ENCODE peak calls at places on chromosomes 2 and 18, in nine cellular contexts. One of them, this sample, is unnamed.
A peak's percentile ranks its signal among the peaks of the same experiment; 100 is the strongest.

GRCh38 chr2:164538250-164538866 is 82.9 kb downstream of the GRB14 start:
- DNase-seq in lung: no peak
- DNase-seq in smooth muscle cell of the brain vasculature: no peak
- DNase-seq in activated CD4-positive, CD25-positive, alpha-beta regulatory T cell treated with anti-CD3 and anti-CD28 coated beads, Interleukin-2, amount 50 U/mL, for 16 hours: no peak
- DNase-seq in fibroblast of villous mesenchyme: peak; percentile 44
- DNase-seq in neural progenitor cell: peak; percentile 62
- DNase-seq in NCI-H1417: peak; percentile 22
- DNase-seq in amniotic stem cell: peak; percentile 31
- DNase-seq in adrenal gland: peak; percentile 17
- DNase-seq in this sample: peak; percentile 63

GRCh38 chr18:48679236-48679635 is 140.4 kb downstream of the CTIF start:
- DNase-seq in NCI-H1417: no peak
- DNase-seq in adrenal gland: no peak
- DNase-seq in lung: no peak
- DNase-seq in fibroblast of villous mesenchyme: no peak
- DNase-seq in amniotic stem cell: no peak
- DNase-seq in activated CD4-positive, CD25-positive, alpha-beta regulatory T cell treated with anti-CD3 and anti-CD28 coated beads, Interleukin-2, amount 50 U/mL, for 16 hours: no peak
- DNase-seq in neural progenitor cell: no peak
- DNase-seq in smooth muscle cell of the brain vasculature: no peak
- DNase-seq in this sample: no peak

GRCh38 chr18:21740474-21740723 is 193 bp upstream of the MIB1 start:
- DNase-seq in neural progenitor cell: no peak
- DNase-seq in adrenal gland: peak; percentile 98
- DNase-seq in NCI-H1417: no peak
- DNase-seq in activated CD4-positive, CD25-positive, alpha-beta regulatory T cell treated with anti-CD3 and anti-CD28 coated beads, Interleukin-2, amount 50 U/mL, for 16 hours: peak; percentile 96
- DNase-seq in smooth muscle cell of the brain vasculature: no peak
- DNase-seq in lung: peak; percentile 98
- DNase-seq in amniotic stem cell: peak; percentile 97
- DNase-seq in fibroblast of villous mesenchyme: peak; percentile 97
- DNase-seq in this sample: no peak

GRCh38 chr2:134933732-134934131 is 15.1 kb downstream of the CCNT2 start:
- DNase-seq in adrenal gland: no peak
- DNase-seq in lung: no peak
- DNase-seq in NCI-H1417: no peak
- DNase-seq in fibroblast of villous mesenchyme: no peak
- DNase-seq in neural progenitor cell: no peak
- DNase-seq in smooth muscle cell of the brain vasculature: no peak
- DNase-seq in activated CD4-positive, CD25-positive, alpha-beta regulatory T cell treated with anti-CD3 and anti-CD28 coated beads, Interleukin-2, amount 50 U/mL, for 16 hours: no peak
- DNase-seq in amniotic stem cell: no peak
- DNase-seq in this sample: no peak

GRCh38 chr2:241868661-241869081 is 858 bp upstream of the RTP5 start:
- DNase-seq in NCI-H1417: peak; percentile 66
- DNase-seq in amniotic stem cell: no peak
- DNase-seq in fibroblast of villous mesenchyme: no peak
- DNase-seq in activated CD4-positive, CD25-positive, alpha-beta regulatory T cell treated with anti-CD3 and anti-CD28 coated beads, Interleukin-2, amount 50 U/mL, for 16 hours: no peak
- DNase-seq in adrenal gland: no peak
- DNase-seq in neural progenitor cell: no peak
- DNase-seq in lung: no peak
- DNase-seq in smooth muscle cell of the brain vasculature: no peak
- DNase-seq in this sample: no peak

GRCh38 chr2:191105082-191105481 is 45.7 kb downstream of the STAT4 start:
- DNase-seq in amniotic stem cell: no peak
- DNase-seq in fibroblast of villous mesenchyme: no peak
- DNase-seq in NCI-H1417: no peak
- DNase-seq in activated CD4-positive, CD25-positive, alpha-beta regulatory T cell treated with anti-CD3 and anti-CD28 coated beads, Interleukin-2, amount 50 U/mL, for 16 hours: no peak
- DNase-seq in lung: no peak
- DNase-seq in adrenal gland: no peak
- DNase-seq in smooth muscle cell of the brain vasculature: no peak
- DNase-seq in neural progenitor cell: no peak
- DNase-seq in this sample: peak; percentile 26

GRCh38 chr2:216188956-216189355 is 79.8 kb downstream of the XRCC5 start:
- DNase-seq in amniotic stem cell: no peak
- DNase-seq in fibroblast of villous mesenchyme: peak; percentile 66
- DNase-seq in lung: no peak
- DNase-seq in activated CD4-positive, CD25-positive, alpha-beta regulatory T cell treated with anti-CD3 and anti-CD28 coated beads, Interleukin-2, amount 50 U/mL, for 16 hours: no peak
- DNase-seq in NCI-H1417: peak; percentile 34
- DNase-seq in neural progenitor cell: no peak
- DNase-seq in adrenal gland: no peak
- DNase-seq in smooth muscle cell of the brain vasculature: no peak
- DNase-seq in this sample: peak; percentile 37

GRCh38 chr18:8525692-8526091 is 83.5 kb upstream of the RAB12 start:
- DNase-seq in adrenal gland: no peak
- DNase-seq in fibroblast of villous mesenchyme: no peak
- DNase-seq in lung: no peak
- DNase-seq in activated CD4-positive, CD25-positive, alpha-beta regulatory T cell treated with anti-CD3 and anti-CD28 coated beads, Interleukin-2, amount 50 U/mL, for 16 hours: no peak
- DNase-seq in neural progenitor cell: peak; percentile 50
- DNase-seq in NCI-H1417: no peak
- DNase-seq in amniotic stem cell: no peak
- DNase-seq in smooth muscle cell of the brain vasculature: no peak
- DNase-seq in this sample: no peak

GRCh38 chr2:156457523-156458228 is 21.5 kb downstream of the GPD2 start:
- DNase-seq in NCI-H1417: no peak
- DNase-seq in neural progenitor cell: peak; percentile 6
- DNase-seq in smooth muscle cell of the brain vasculature: no peak
- DNase-seq in adrenal gland: no peak
- DNase-seq in lung: no peak
- DNase-seq in fibroblast of villous mesenchyme: no peak
- DNase-seq in activated CD4-positive, CD25-positive, alpha-beta regulatory T cell treated with anti-CD3 and anti-CD28 coated beads, Interleukin-2, amount 50 U/mL, for 16 hours: no peak
- DNase-seq in amniotic stem cell: no peak
- DNase-seq in this sample: no peak

GRCh38 chr2:109005686-109006204 is 16.7 kb upstream of the EDAR start:
- DNase-seq in lung: no peak
- DNase-seq in NCI-H1417: no peak
- DNase-seq in activated CD4-positive, CD25-positive, alpha-beta regulatory T cell treated with anti-CD3 and anti-CD28 coated beads, Interleukin-2, amount 50 U/mL, for 16 hours: no peak
- DNase-seq in neural progenitor cell: no peak
- DNase-seq in fibroblast of villous mesenchyme: no peak
- DNase-seq in amniotic stem cell: no peak
- DNase-seq in adrenal gland: no peak
- DNase-seq in smooth muscle cell of the brain vasculature: no peak
- DNase-seq in this sample: no peak

GRCh38 chr18:46019956-46020355 is 52.1 kb downstream of the PSTPIP2 start:
- DNase-seq in fibroblast of villous mesenchyme: peak; percentile 5
- DNase-seq in adrenal gland: no peak
- DNase-seq in NCI-H1417: no peak
- DNase-seq in smooth muscle cell of the brain vasculature: no peak
- DNase-seq in activated CD4-positive, CD25-positive, alpha-beta regulatory T cell treated with anti-CD3 and anti-CD28 coated beads, Interleukin-2, amount 50 U/mL, for 16 hours: no peak
- DNase-seq in neural progenitor cell: no peak
- DNase-seq in amniotic stem cell: no peak
- DNase-seq in lung: no peak
- DNase-seq in this sample: no peak

GRCh38 chr18:2908166-2908945 is 61.5 kb downstream of the EMILIN2 start:
- DNase-seq in amniotic stem cell: no peak
- DNase-seq in neural progenitor cell: no peak
- DNase-seq in lung: no peak
- DNase-seq in fibroblast of villous mesenchyme: no peak
- DNase-seq in smooth muscle cell of the brain vasculature: no peak
- DNase-seq in NCI-H1417: no peak
- DNase-seq in activated CD4-positive, CD25-positive, alpha-beta regulatory T cell treated with anti-CD3 and anti-CD28 coated beads, Interleukin-2, amount 50 U/mL, for 16 hours: no peak
- DNase-seq in adrenal gland: no peak
- DNase-seq in this sample: no peak

GRCh38 chr2:167292430-167293171 is 404.3 kb downstream of the XIRP2 start:
- DNase-seq in activated CD4-positive, CD25-positive, alpha-beta regulatory T cell treated with anti-CD3 and anti-CD28 coated beads, Interleukin-2, amount 50 U/mL, for 16 hours: no peak
- DNase-seq in adrenal gland: peak; percentile 86
- DNase-seq in smooth muscle cell of the brain vasculature: peak; percentile 88
- DNase-seq in neural progenitor cell: peak; percentile 97
- DNase-seq in amniotic stem cell: peak; percentile 86
- DNase-seq in fibroblast of villous mesenchyme: peak; percentile 86
- DNase-seq in lung: peak; percentile 84
- DNase-seq in NCI-H1417: peak; percentile 75
- DNase-seq in this sample: peak; percentile 92

GRCh38 chr2:8580316-8581047 is 101.4 kb upstream of the ID2 start:
- DNase-seq in neural progenitor cell: no peak
- DNase-seq in adrenal gland: no peak
- DNase-seq in fibroblast of villous mesenchyme: no peak
- DNase-seq in activated CD4-positive, CD25-positive, alpha-beta regulatory T cell treated with anti-CD3 and anti-CD28 coated beads, Interleukin-2, amount 50 U/mL, for 16 hours: no peak
- DNase-seq in smooth muscle cell of the brain vasculature: no peak
- DNase-seq in amniotic stem cell: no peak
- DNase-seq in lung: no peak
- DNase-seq in NCI-H1417: no peak
- DNase-seq in this sample: no peak